ENCODE peak calls at places on chromosomes 11 and 22, in seven cellular contexts. H is PC-3, X is aorta, R is lung, V is mesenchymal stem cell, U is cardiac muscle cell, B is neural progenitor cell. P is an unnamed sample. For H3K4me1, the result is how much of the 10 kb centered on the place peaks cover.

GRCh38 chr11:133896642-133897330 is 51.5 kb upstream of the SPATA19 start:
- DNase-seq in H (no peak), X (no peak), R (no peak), V (no peak), U (no peak), B (no peak), P (no peak)

GRCh38 chr11:76007179-76007578 is 192.2 kb downstream of the UVRAG start:
- DNase-seq in H (no peak), X (no peak), R (no peak), V (no peak), U (no peak), B (no peak), P (no peak)

GRCh38 chr11:30149998-30150397 is 80.8 kb upstream of the FSHB start:
- DNase-seq in H (no peak), X (no peak), R (no peak), V (no peak), U (no peak), B (no peak), P (no peak)

GRCh38 chr11:114785820-114786219 is 107.5 kb downstream of the NXPE2 start:
- DNase-seq in H (no peak), X (no peak), R (no peak), V (no peak), U (no peak), B (no peak), P (no peak)

GRCh38 chr11:9664276-9665171 is 647 bp downstream of the SWAP70 start:
- DNase-seq in H (peak), X (peak), R (peak), V (peak), U (peak), B (peak), P (no peak)

GRCh38 chr11:83871013-83871412 is 584.8 kb upstream of the CCDC90B start:
- DNase-seq in H (no peak), X (no peak), R (no peak), V (no peak), U (no peak), B (no peak), P (no peak)

GRCh38 chr11:1301220-1302000 is 8.0 kb downstream of the TOLLIP start:
- DNase-seq in H (no peak), X (no peak), R (peak), V (no peak), U (no peak), B (no peak), P (no peak)

GRCh38 chr22:49262167-49262566 is 565.5 kb downstream of the BRD1 start:
- DNase-seq in H (no peak), X (no peak), R (no peak), V (no peak), U (no peak), B (no peak), P (no peak)

GRCh38 chr11:1323779-1324178 is 14.3 kb upstream of the TOLLIP start:
- DNase-seq in H (no peak), X (no peak), R (no peak), V (no peak), U (no peak), B (no peak), P (no peak)

GRCh38 chr11:64148917-64149617 is 16.8 kb downstream of the MACROD1 start:
- DNase-seq in H (no peak), X (no peak), R (no peak), V (no peak), U (no peak), B (no peak), P (no peak)

GRCh38 chr11:64144587-64145295 is 21.2 kb downstream of the MACROD1 start:
- DNase-seq in H (no peak), X (no peak), R (no peak), V (no peak), U (no peak), B (no peak), P (no peak)

GRCh38 chr11:64150051-64150450 is 15.9 kb downstream of the MACROD1 start:
- DNase-seq in H (no peak), X (no peak), R (no peak), V (no peak), U (no peak), B (no peak), P (no peak)

GRCh38 chr11:64148200-64148916 is 17.6 kb downstream of the MACROD1 start:
- DNase-seq in H (peak), X (peak), R (peak), V (peak), U (peak), B (peak), P (peak)

GRCh38 chr11:64146036-64146943 is 19.6 kb downstream of the MACROD1 start:
- DNase-seq in H (peak), X (peak), R (peak), V (peak), U (peak), B (peak), P (peak)
- H3K27ac ChIP-seq in H (no peak), X (no peak), R (no peak), V (no peak), U (no peak), B (no peak), P (no peak)

GRCh38 chr11:126613272-126613671 is 257.8 kb downstream of the ST3GAL4 start:
- DNase-seq in H (no peak), X (no peak), R (no peak), V (no peak), U (no peak), B (no peak), P (no peak)
- H3K4me1 ChIP-seq in H (under half), X (under half), R (under half), V (under half), U (under half), B (under half), P (under half)

GRCh38 chr11:31656051-31656450 is 146.5 kb downstream of the ELP4 start:
- DNase-seq in H (peak), X (no peak), R (no peak), V (peak), U (no peak), B (no peak), P (no peak)

GRCh38 chr11:31651822-31652221 is 142.3 kb downstream of the ELP4 start:
- DNase-seq in H (no peak), X (no peak), R (no peak), V (no peak), U (no peak), B (no peak), P (no peak)

GRCh38 chr11:31652528-31652927 is 143.0 kb downstream of the ELP4 start:
- DNase-seq in H (no peak), X (no peak), R (no peak), V (no peak), U (no peak), B (no peak), P (no peak)

GRCh38 chr11:31657091-31657490 is 147.5 kb downstream of the ELP4 start:
- DNase-seq in H (no peak), X (no peak), R (no peak), V (no peak), U (no peak), B (no peak), P (no peak)

DNA sequence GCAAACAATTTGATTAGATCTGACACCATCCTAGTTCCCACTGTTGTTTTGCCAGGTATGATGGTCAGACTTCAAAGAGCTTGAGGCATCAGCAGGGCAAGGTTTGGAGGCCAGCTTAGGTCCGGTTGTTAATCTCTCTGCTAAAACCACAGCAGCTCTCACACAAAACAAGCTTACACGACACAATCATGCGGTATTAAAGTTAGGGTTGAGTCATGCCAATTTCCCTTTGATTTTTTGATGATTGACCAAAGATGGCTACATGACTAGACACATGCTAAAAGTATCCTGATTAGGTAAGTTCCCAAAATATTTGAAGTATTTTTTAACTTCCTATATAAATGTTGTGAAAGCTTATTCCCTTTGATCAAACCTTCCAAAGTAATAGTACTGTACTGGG is 145.9 kb downstream of the ELP4 start:
- DNase-seq in H (peak), X (no peak), R (no peak), V (peak), U (no peak), B (peak), P (no peak)
- H3K4me3 ChIP-seq in H (no peak), X (no peak), R (no peak), V (no peak), U (no peak), B (no peak), P (no peak)

GRCh38 chr11:70141490-70142014 is 61.5 kb upstream of the FADD start:
- DNase-seq in H (no peak), X (no peak), R (no peak), V (no peak), U (peak), B (peak), P (no peak)

GRCh38 chr11:70144262-70144661 is 58.8 kb upstream of the FADD start:
- DNase-seq in H (no peak), X (no peak), R (no peak), V (no peak), U (no peak), B (no peak), P (no peak)

GRCh38 chr11:70140859-70141489 is 62.1 kb upstream of the FADD start:
- DNase-seq in H (no peak), X (no peak), R (no peak), V (peak), U (no peak), B (no peak), P (no peak)

GRCh38 chr11:70139785-70140410 is 61.8 kb downstream of the ANO1 start:
- DNase-seq in H (no peak), X (no peak), R (peak), V (no peak), U (no peak), B (no peak), P (no peak)

DNA sequence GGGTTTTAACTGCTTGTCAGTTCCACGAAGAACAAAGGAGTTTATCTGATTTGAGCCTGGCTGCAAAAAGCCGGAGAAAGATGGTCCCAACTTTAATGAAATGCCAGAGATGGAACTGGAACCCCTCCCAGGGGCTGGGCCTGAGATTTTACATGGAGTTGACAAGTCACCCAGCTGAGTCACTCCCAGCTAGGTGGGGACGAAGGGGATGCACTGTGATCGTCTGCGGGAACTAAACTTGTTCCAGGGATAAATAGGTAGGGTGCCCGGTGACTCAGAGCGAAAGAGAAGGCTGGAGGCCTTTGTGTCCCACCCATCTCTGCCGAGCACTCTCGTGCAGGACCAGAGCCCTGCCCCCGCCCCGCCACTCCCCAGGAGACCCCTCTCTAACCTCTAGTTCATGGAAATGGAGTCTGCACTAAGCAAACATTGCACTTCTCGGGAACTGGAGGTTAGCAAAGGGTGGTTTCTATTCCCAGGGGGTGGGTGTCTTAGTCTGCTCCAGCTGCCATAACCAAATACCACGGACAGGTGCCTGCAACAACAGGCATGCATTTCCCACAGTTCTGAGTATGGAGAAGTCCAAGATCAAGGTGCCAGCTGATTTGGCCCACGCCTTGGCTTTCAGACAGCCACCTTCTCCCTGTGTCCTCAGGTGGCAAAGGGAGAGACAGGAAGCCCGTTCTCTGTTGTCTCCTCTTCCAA is 60.8 kb upstream of the FADD start:
- DNase-seq in H (peak), X (no peak), R (no peak), V (no peak), U (no peak), B (peak), P (no peak)
- H3K27ac ChIP-seq in H (peak), X (peak), R (no peak), V (no peak), U (no peak), B (no peak), P (no peak)

GRCh38 chr22:20573176-20573829 is 65.9 kb downstream of the MED15 start:
- DNase-seq in H (no peak), X (no peak), R (no peak), V (no peak), U (no peak), B (no peak), P (no peak)
- H3K4me1 ChIP-seq in H (under half), X (under half), R (under half), V (under half), U (under half), B (under half), P (under half)

DNA sequence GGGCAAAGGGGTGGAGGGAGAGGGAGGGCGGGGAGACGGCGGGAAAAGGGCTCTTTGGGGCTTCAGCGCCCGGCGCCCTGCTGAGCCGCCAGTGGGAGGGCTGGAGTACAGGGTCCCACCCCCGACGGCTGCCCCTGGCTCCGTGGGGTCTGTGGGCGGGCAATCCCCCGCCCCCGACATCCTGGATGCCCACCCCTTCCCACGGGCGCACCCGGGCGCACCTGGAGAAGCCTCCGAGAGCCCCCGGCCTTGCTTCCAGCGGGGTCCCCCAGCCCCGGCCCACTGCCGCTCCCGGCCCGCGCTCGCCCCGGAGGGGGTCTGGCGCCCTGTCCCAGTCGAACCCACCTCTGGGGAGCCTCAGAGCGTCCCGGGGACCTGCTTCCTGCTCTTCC is 394 bp downstream of the CHRM4 start:
- DNase-seq in H (no peak), X (no peak), R (no peak), V (no peak), U (no peak), B (no peak), P (no peak)
- H3K4me3 ChIP-seq in H (no peak), X (no peak), R (no peak), V (no peak), U (peak), B (peak), P (no peak)

GRCh38 chr11:67349927-67350465 is 3.4 kb downstream of the POLD4 start:
- DNase-seq in H (no peak), X (no peak), R (no peak), V (no peak), U (no peak), B (no peak), P (no peak)
- H3K27ac ChIP-seq in H (no peak), X (no peak), R (no peak), V (no peak), U (no peak), B (no peak), P (no peak)

GRCh38 chr11:125404136-125404810 is 91.8 kb downstream of the FEZ1 start:
- DNase-seq in H (no peak), X (no peak), R (no peak), V (peak), U (peak), B (peak), P (no peak)
- H3K4me1 ChIP-seq in H (under half), X (under half), R (under half), V (under half), U (under half), B (under half), P (under half)

GRCh38 chr22:36329217-36330078 is 58.3 kb downstream of the MYH9 start:
- DNase-seq in H (peak), X (peak), R (peak), V (peak), U (peak), B (peak), P (peak)
- H3K4me3 ChIP-seq in H (peak), X (no peak), R (no peak), V (no peak), U (no peak), B (peak), P (peak)